ENCODE peak calls at places on chromosomes 11 and 22, in ten cellular contexts. E is neural progenitor cell, M is left ventricle myocardium inferior, X is brain microvascular endothelial cell, I is LNCaP clone FGC, D is WTC11, S is IMR-90, Y is endothelial cell, N is AG04450, C is tibial nerve. T is an unnamed sample.

GRCh38 chr11:12502950-12503579 is 125.7 kb downstream of the PARVA start:
- DNase-seq in C (no peak), D (no peak), S (peak; percentile 47), N (no peak), I (no peak), X (peak; percentile 37), M (no peak), Y (no peak), E (no peak), T (no peak)

GRCh38 chr11:85827768-85828639 is 17.1 kb upstream of the SYTL2 start:
- DNase-seq in E (no peak), I (peak; percentile 91), Y (no peak), X (peak; percentile 84), S (peak; percentile 91), N (peak; percentile 61), D (no peak), M (no peak), C (no peak), T (no peak)

GRCh38 chr11:11985016-11985715 is 23.3 kb downstream of the DKK3 start:
- DNase-seq in X (peak; percentile 64), D (no peak), S (peak; percentile 84), I (no peak), N (no peak), C (no peak), M (no peak), Y (no peak), E (no peak), T (no peak)

GRCh38 chr11:131423715-131424114 is 53.3 kb downstream of the NTM start:
- DNase-seq in C (no peak), N (no peak), S (peak; percentile 7), X (no peak), Y (no peak), M (no peak), I (no peak), E (no peak), D (no peak), T (no peak)

GRCh38 chr11:128894685-128895084 is 3.5 kb downstream of the KCNJ5 start:
- DNase-seq in D (no peak), C (no peak), M (peak; percentile 71), X (no peak), E (no peak), Y (no peak), N (no peak), S (no peak), I (no peak), T (peak; percentile 84)

GRCh38 chr11:119337581-119338317 is 2.9 kb downstream of the C1QTNF5 start:
- DNase-seq in E (peak; percentile 92), X (no peak), S (peak; percentile 90), I (no peak), D (peak; percentile 71), C (no peak), N (peak; percentile 88), Y (no peak), M (no peak), T (no peak)

GRCh38 chr22:42299586-42300285 is 29.3 kb upstream of the TCF20 start:
- DNase-seq in I (no peak), D (peak; percentile 61), N (no peak), E (peak; percentile 84), M (peak; percentile 48), S (no peak), C (peak; percentile 25), Y (no peak), X (no peak), T (peak; percentile 21)

GRCh38 chr11:71298016-71298550 is 45.7 kb upstream of the SHANK2 start:
- DNase-seq in Y (no peak), I (no peak), D (no peak), X (no peak), C (no peak), S (no peak), E (no peak), M (no peak), N (no peak), T (no peak)

GRCh38 chr11:13010737-13011342 is 1.7 kb downstream of the RASSF10 start:
- DNase-seq in S (no peak), I (no peak), E (peak; percentile 74), N (no peak), X (no peak), Y (peak; percentile 29), C (no peak), D (peak; percentile 47), M (no peak), T (peak; percentile 41)

GRCh38 chr11:64745219-64745522 is 1.2 kb upstream of the RASGRP2 start:
- DNase-seq in S (no peak), E (no peak), C (peak; percentile 41), X (no peak), I (no peak), M (peak; percentile 88), D (peak; percentile 67), N (no peak), Y (peak; percentile 76), T (peak; percentile 65)
- TF ChIP-seq CTCF in S (no peak), E (no peak), C (no peak), X (no peak), I (no peak), M (no peak), D (no peak), N (no peak), Y (no peak), T (no peak)

DNA sequence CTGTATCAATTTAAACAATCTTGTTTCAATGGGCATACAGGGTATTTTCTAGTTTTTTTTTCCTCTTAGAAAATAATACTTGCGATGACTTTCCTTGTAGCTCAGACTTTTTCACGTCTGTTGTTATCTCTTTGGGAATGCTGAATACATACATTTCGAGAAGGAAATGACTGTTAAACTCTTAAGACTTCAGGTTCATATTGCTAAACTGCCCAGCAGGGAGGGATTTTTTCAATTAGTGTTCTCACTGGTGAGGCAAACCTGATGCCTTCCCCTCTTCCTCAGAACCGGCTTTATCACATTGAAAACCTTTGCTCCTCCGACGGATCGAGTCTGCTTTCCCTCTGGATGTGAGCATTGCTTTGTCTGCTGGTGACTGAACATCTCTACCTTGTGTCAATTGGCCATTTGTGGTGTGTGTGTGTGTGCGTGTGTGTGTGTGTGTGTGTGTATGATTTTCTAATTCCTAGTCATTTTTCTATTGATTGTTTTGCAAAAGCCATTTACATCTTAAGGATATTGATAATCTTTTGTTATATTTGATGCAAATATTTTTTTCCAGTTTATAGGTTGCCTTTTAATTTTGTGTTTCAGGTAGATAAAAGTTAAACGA is 6.6 kb downstream of the NEAT1 start:
- DNase-seq in M (no peak), C (peak; percentile 50), E (peak; percentile 32), I (no peak), S (peak; percentile 76), X (peak; percentile 60), D (no peak), N (no peak), Y (no peak), T (peak; percentile 50)
- TF ChIP-seq CTCF in M (no peak), C (no peak), E (no peak), I (no peak), S (no peak), X (no peak), D (no peak), N (no peak), Y (no peak), T (no peak)

DNA sequence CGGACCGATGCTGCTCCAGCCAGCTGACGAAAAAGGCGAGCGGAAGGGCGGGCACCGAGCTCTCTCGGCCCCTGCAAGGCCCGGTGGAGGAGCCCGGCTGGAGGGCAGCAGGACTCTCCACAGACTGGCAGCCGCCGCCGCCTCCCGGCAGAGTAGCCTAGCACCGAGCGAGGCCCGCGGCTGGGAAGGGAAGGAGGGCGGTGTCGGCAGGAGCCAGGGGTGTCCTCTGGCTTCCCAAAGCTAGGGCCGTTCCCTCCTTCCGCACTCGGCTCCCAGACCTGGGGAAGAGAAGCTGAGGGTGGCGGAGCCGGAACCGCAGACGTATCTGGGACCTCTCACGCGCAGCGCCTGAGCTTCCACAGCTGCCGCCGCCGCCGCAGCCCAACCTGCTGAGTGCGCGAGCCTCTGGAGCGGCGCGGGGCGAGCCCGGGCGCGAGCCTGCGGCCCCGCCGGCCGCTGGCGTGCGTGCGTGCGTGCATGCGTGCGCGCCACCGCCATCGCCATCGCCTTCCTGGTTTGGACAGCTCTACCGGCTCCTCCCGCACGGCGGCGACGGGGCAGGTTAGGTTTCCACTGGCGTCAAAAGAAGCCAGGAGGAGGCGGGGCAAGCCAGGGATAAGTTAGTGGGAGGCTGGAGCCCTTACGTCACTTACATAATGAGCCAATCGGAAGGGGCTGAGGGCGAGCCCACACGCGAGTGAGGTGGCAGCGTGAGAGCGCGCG is at the start of gene RAB6A:
- DNase-seq in C (peak; percentile 99), M (peak; percentile 100), N (peak; percentile 99), S (peak; percentile 100), D (peak; percentile 99), I (peak; percentile 99), E (peak; percentile 99), X (peak; percentile 100), Y (peak; percentile 98), T (peak; percentile 100)
- TF ChIP-seq CTCF in C (peak; percentile 85), M (peak; percentile 52), N (peak; percentile 35), S (peak; percentile 46), D (no peak), I (peak; percentile 24), E (peak; percentile 35), X (peak; percentile 43), Y (no peak), T (peak; percentile 11)

GRCh38 chr11:107849791-107850190 is 8.8 kb downstream of the SLC35F2 start:
- DNase-seq in S (no peak), M (no peak), X (no peak), N (no peak), D (no peak), Y (no peak), I (no peak), C (no peak), E (no peak), T (no peak)
- TF ChIP-seq CTCF in S (no peak), M (no peak), X (no peak), N (no peak), D (no peak), Y (no peak), I (no peak), C (no peak), E (no peak), T (no peak)

GRCh38 chr11:46294365-46295309 is 17.2 kb downstream of the CREB3L1 start:
- DNase-seq in Y (no peak), X (peak; percentile 90), D (peak; percentile 78), C (no peak), M (no peak), S (peak; percentile 97), N (peak; percentile 82), I (no peak), E (peak; percentile 85), T (peak; percentile 55)
- TF ChIP-seq CTCF in Y (no peak), X (no peak), D (no peak), C (no peak), M (no peak), S (no peak), N (no peak), I (no peak), E (peak; percentile 37), T (no peak)

GRCh38 chr11:37449146-37449545 is 851.1 kb upstream of the RAG2 start:
- DNase-seq in S (peak; percentile 68), M (no peak), Y (no peak), E (peak; percentile 62), X (peak; percentile 51), D (no peak), I (peak; percentile 18), N (peak; percentile 32), C (peak; percentile 45), T (no peak)
- TF ChIP-seq CTCF in S (peak; percentile 74), M (no peak), Y (peak; percentile 34), E (peak; percentile 64), X (peak; percentile 65), D (no peak), I (peak; percentile 40), N (peak; percentile 71), C (peak; percentile 15), T (no peak)

T was measured in testis.